ENCODE peak calls at places on chromosomes 2 and 18, in four cellular contexts. One of them, this sample, is unnamed.

GRCh38 chr2:76973610-76974009 is 548.6 kb downstream of the LRRTM4 start:
- DNase-seq in body of pancreas: no peak
- DNase-seq in transverse colon: no peak
- DNase-seq in lower leg skin: no peak
- DNase-seq in this sample: no peak

GRCh38 chr2:175259164-175259563 is 77.7 kb upstream of the ATP5MC3 start:
- DNase-seq in lower leg skin: no peak
- DNase-seq in body of pancreas: no peak
- DNase-seq in transverse colon: no peak
- DNase-seq in this sample: no peak

GRCh38 chr2:84830095-84830494 is 50.8 kb downstream of the TRABD2A start:
- DNase-seq in body of pancreas: no peak
- DNase-seq in transverse colon: peak
- DNase-seq in lower leg skin: no peak
- DNase-seq in this sample: no peak

GRCh38 chr2:236350426-236350825 is 86.2 kb upstream of the ASB18 start:
- DNase-seq in transverse colon: no peak
- DNase-seq in lower leg skin: no peak
- DNase-seq in body of pancreas: no peak
- DNase-seq in this sample: no peak

GRCh38 chr18:58762781-58763171 is 91.5 kb downstream of the MALT1 start:
- DNase-seq in lower leg skin: peak
- DNase-seq in body of pancreas: no peak
- DNase-seq in transverse colon: no peak
- DNase-seq in this sample: no peak

GRCh38 chr2:19358242-19359020 is at the start of gene OSR1:
- DNase-seq in transverse colon: peak
- DNase-seq in lower leg skin: peak
- DNase-seq in body of pancreas: peak
- DNase-seq in this sample: no peak

GRCh38 chr2:72681016-72681995 is 144.5 kb downstream of the EXOC6B start:
- DNase-seq in body of pancreas: no peak
- DNase-seq in transverse colon: no peak
- DNase-seq in lower leg skin: no peak
- DNase-seq in this sample: no peak

GRCh38 chr2:38171208-38171858 is 95.4 kb upstream of the CYP1B1 start:
- DNase-seq in transverse colon: no peak
- DNase-seq in lower leg skin: no peak
- DNase-seq in body of pancreas: no peak
- DNase-seq in this sample: no peak

GRCh38 chr2:1766851-1767771 is 22.8 kb upstream of the PXDN start:
- DNase-seq in body of pancreas: no peak
- DNase-seq in transverse colon: no peak
- DNase-seq in lower leg skin: peak
- DNase-seq in this sample: no peak

GRCh38 chr2:160156665-160157064 is 43.4 kb downstream of the ITGB6 start:
- DNase-seq in transverse colon: no peak
- DNase-seq in body of pancreas: no peak
- DNase-seq in lower leg skin: no peak
- DNase-seq in this sample: no peak

GRCh38 chr2:69306612-69306896 is 80.5 kb downstream of the GFPT1 start:
- DNase-seq in lower leg skin: no peak
- DNase-seq in body of pancreas: no peak
- DNase-seq in transverse colon: no peak
- DNase-seq in this sample: no peak
- TF ChIP-seq POLR2A in lower leg skin: no peak
- TF ChIP-seq POLR2A in body of pancreas: no peak
- TF ChIP-seq POLR2A in transverse colon: no peak
- TF ChIP-seq POLR2A in this sample: no peak

DNA sequence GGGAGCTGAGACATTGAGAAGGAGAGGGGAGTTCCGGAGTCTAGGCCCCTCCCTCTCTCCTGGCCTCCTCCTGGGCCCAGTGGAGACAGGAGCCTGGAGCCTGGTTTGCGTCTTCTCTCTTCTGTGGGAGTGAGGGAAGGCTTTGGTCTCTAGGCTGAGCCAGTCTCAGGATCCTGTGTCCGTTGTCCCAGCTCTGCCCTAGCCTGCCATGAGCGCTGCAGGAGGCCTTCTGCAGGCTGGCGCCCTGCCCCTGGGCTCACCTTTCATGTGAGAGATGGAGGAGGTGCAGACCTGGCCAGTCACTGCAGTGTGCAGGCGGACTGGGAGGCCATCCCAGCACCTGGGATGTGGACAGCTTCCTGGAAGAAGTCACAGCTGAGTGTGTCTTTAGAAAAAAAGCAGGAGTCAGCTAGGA is 8.7 kb downstream of the IMPA2 start:
- DNase-seq in transverse colon: no peak
- DNase-seq in body of pancreas: peak
- DNase-seq in lower leg skin: no peak
- DNase-seq in this sample: no peak
- TF ChIP-seq POLR2A in transverse colon: no peak
- TF ChIP-seq POLR2A in body of pancreas: peak
- TF ChIP-seq POLR2A in lower leg skin: no peak
- TF ChIP-seq POLR2A in this sample: no peak

GRCh38 chr2:231411871-231412615 is 16.5 kb downstream of the B3GNT7 start:
- DNase-seq in transverse colon: peak
- DNase-seq in body of pancreas: peak
- DNase-seq in lower leg skin: peak
- DNase-seq in this sample: peak
- TF ChIP-seq POLR2A in transverse colon: peak
- TF ChIP-seq POLR2A in body of pancreas: peak
- TF ChIP-seq POLR2A in lower leg skin: no peak
- TF ChIP-seq POLR2A in this sample: no peak

GRCh38 chr2:238595750-238596570 is 169.2 kb downstream of the ASB1 start:
- DNase-seq in transverse colon: no peak
- DNase-seq in lower leg skin: peak
- DNase-seq in body of pancreas: no peak
- DNase-seq in this sample: no peak

GRCh38 chr2:238598802-238599530 is 172.2 kb downstream of the ASB1 start:
- DNase-seq in lower leg skin: no peak
- DNase-seq in body of pancreas: no peak
- DNase-seq in transverse colon: no peak
- DNase-seq in this sample: no peak

GRCh38 chr2:238597638-238598528 is 171.2 kb downstream of the ASB1 start:
- DNase-seq in body of pancreas: no peak
- DNase-seq in lower leg skin: peak
- DNase-seq in transverse colon: no peak
- DNase-seq in this sample: no peak

GRCh38 chr2:238594796-238595749 is 168.3 kb downstream of the ASB1 start:
- DNase-seq in transverse colon: no peak
- DNase-seq in lower leg skin: peak
- DNase-seq in body of pancreas: no peak
- DNase-seq in this sample: no peak

GRCh38 chr2:238596571-238597551 is 170.1 kb downstream of the ASB1 start:
- DNase-seq in lower leg skin: peak
- DNase-seq in body of pancreas: peak
- DNase-seq in transverse colon: peak
- DNase-seq in this sample: no peak
- TF ChIP-seq POLR2A in lower leg skin: no peak
- TF ChIP-seq POLR2A in body of pancreas: no peak
- TF ChIP-seq POLR2A in transverse colon: no peak
- TF ChIP-seq POLR2A in this sample: no peak

DNA sequence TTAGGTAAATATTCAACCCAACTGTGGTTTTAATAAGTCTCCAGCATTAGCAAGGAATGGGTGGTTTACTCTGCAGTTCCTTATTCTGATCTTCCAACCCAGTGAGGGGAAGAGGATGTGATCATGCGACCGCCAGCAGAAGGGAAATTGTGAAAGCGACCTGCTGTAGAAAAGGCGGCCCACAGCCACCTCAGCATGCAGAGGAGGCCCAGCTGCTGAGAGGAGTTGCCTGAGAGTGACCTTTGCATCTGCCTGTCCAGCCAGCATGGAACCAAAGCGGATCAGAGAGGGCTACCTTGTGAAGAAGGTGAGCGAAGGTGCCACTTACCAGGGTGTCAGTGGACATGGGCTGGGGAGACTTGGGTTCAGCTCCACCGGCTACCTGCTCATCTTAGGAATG is at the start of gene PLEK:
- DNase-seq in lower leg skin: peak
- DNase-seq in body of pancreas: peak
- DNase-seq in transverse colon: peak
- DNase-seq in this sample: peak
- TF ChIP-seq POLR2A in lower leg skin: no peak
- TF ChIP-seq POLR2A in body of pancreas: peak
- TF ChIP-seq POLR2A in transverse colon: peak
- TF ChIP-seq POLR2A in this sample: no peak